ENCODE peak calls at places on chromosomes 16 and 17, in nine cellular contexts. W is HCT116, O is breast epithelium, Q is H1, B is vagina, N is transverse colon, U is stomach, F is esophagus muscularis mucosa, L is sigmoid colon. A is an unnamed sample.

GRCh38 chr16:12538667-12539081 is 265.0 kb downstream of the CPPED1 start:
- DNase-seq in W (no peak), O (no peak), Q (no peak), B (no peak), N (no peak), U (no peak), F (no peak), L (no peak), A (no peak)

GRCh38 chr17:67836205-67836987 is 11.1 kb downstream of the BPTF start:
- DNase-seq in W (no peak), O (no peak), Q (no peak), B (no peak), N (no peak), U (no peak), F (no peak), L (no peak), A (no peak)

GRCh38 chr16:58087209-58087913 is 41.8 kb downstream of the CFAP20 start:
- DNase-seq in W (no peak), O (no peak), Q (no peak), B (no peak), N (no peak), U (no peak), F (no peak), L (no peak), A (no peak)

GRCh38 chr17:12967962-12968361 is 49.9 kb downstream of the ELAC2 start:
- DNase-seq in W (no peak), O (no peak), Q (no peak), B (no peak), N (no peak), U (no peak), F (no peak), L (no peak), A (no peak)

GRCh38 chr16:85699628-85700027 is 10.9 kb upstream of the GINS2 start:
- DNase-seq in W (no peak), O (no peak), Q (no peak), B (no peak), N (no peak), U (no peak), F (no peak), L (no peak), A (no peak)

GRCh38 chr17:45405250-45406086 is 27.2 kb downstream of the ARHGAP27 start:
- DNase-seq in W (no peak), O (no peak), Q (peak), B (no peak), N (peak), U (no peak), F (no peak), L (no peak), A (no peak)

GRCh38 chr16:2001035-2001434 is 8.6 kb downstream of the ZNF598 start:
- DNase-seq in W (no peak), O (no peak), Q (no peak), B (no peak), N (no peak), U (no peak), F (no peak), L (no peak), A (no peak)

GRCh38 chr17:75394332-75394918 is 11.1 kb downstream of the GRB2 start:
- DNase-seq in W (no peak), O (no peak), Q (peak), B (no peak), N (no peak), U (no peak), F (no peak), L (no peak), A (no peak)

GRCh38 chr17:59427996-59428395 is 96.5 kb downstream of the YPEL2 start:
- DNase-seq in W (no peak), O (no peak), Q (no peak), B (no peak), N (no peak), U (no peak), F (no peak), L (peak), A (no peak)

GRCh38 chr17:73431401-73432205 is 119.8 kb upstream of the CDC42EP4 start:
- DNase-seq in W (no peak), O (no peak), Q (no peak), B (no peak), N (no peak), U (no peak), F (no peak), L (no peak), A (no peak)

GRCh38 chr17:77214743-77215142 is 74.0 kb downstream of the SEC14L1 start:
- DNase-seq in W (peak), O (no peak), Q (peak), B (no peak), N (peak), U (peak), F (no peak), L (peak), A (no peak)

GRCh38 chr16:50178397-50179018 is 25.4 kb downstream of the TENT4B start:
- DNase-seq in W (no peak), O (no peak), Q (no peak), B (no peak), N (no peak), U (no peak), F (no peak), L (no peak), A (no peak)

GRCh38 chr16:55703003-55704001 is 47.5 kb downstream of the SLC6A2 start:
- DNase-seq in W (peak), O (no peak), Q (no peak), B (no peak), N (no peak), U (no peak), F (no peak), L (no peak), A (no peak)

DNA sequence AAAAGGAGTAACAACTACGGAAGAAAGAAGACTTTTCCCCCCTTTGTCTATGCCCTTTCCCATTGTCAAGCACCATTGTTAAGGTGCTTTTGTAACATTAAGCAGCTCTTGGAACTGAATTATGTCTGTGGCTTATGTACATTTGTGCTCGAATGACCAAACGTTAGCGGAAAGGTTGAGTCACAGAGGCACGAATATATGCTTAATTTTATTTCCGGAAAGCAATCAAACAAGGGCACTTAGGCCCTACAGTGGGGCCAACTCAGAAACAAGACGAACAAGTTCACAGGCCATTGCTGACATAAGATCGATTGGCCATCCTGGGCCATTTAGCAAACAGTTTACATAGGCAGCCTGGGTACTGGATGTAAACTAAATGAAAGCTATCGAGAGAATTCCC is 109.6 kb downstream of the ANKFN1 start:
- DNase-seq in W (no peak), O (no peak), Q (no peak), B (no peak), N (no peak), U (peak), F (no peak), L (no peak), A (no peak)
- TF ChIP-seq CTCF in W (no peak), O (no peak), Q (no peak), B (no peak), N (no peak), U (no peak), F (no peak), L (no peak), A (no peak)

GRCh38 chr17:2796164-2797140 is at the start of gene RAP1GAP2:
- DNase-seq in W (no peak), O (no peak), Q (no peak), B (no peak), N (peak), U (peak), F (no peak), L (peak), A (peak)
- TF ChIP-seq POLR2AphosphoS5 in W (no peak), O (no peak), Q (no peak), B (no peak), N (no peak), U (no peak), F (no peak), L (no peak), A (no peak)

DNA sequence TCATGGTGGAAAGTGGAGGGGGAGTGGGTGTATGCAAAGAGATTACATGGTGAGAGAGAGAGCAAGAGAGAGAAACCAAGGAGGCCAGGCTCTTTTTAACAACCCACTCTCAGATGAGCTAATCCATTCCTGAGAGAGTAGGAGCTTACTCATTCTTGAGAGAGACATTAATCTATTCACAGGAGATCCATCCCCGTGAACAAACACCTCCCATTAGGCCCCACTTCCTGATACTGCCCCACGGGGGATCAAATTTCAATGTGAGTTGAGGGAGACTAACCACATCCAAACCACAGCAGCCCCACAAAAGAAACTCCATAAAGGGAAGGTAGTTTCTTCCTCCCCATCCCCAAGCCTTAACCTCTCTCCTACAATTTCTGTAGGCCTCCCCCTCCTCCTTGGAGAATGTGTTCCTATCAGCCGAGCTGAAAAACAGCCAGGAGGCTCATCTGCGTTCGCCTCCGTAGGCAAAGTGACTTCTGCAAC is 450.0 kb downstream of the NPIPA7 start:
- DNase-seq in W (no peak), O (no peak), Q (peak), B (no peak), N (no peak), U (no peak), F (no peak), L (no peak), A (no peak)
- TF ChIP-seq POLR2A in W (no peak), O (no peak), Q (no peak), B (no peak), N (no peak), U (no peak), F (no peak), L (no peak), A (no peak)

GRCh38 chr17:2030779-2031163 is 818 bp downstream of the DPH1 start:
- DNase-seq in W (peak), O (no peak), Q (no peak), B (no peak), N (peak), U (no peak), F (no peak), L (no peak), A (no peak)
- TF ChIP-seq CTCF in W (peak), O (no peak), Q (peak), B (peak), N (peak), U (no peak), F (no peak), L (no peak), A (peak)

DNA sequence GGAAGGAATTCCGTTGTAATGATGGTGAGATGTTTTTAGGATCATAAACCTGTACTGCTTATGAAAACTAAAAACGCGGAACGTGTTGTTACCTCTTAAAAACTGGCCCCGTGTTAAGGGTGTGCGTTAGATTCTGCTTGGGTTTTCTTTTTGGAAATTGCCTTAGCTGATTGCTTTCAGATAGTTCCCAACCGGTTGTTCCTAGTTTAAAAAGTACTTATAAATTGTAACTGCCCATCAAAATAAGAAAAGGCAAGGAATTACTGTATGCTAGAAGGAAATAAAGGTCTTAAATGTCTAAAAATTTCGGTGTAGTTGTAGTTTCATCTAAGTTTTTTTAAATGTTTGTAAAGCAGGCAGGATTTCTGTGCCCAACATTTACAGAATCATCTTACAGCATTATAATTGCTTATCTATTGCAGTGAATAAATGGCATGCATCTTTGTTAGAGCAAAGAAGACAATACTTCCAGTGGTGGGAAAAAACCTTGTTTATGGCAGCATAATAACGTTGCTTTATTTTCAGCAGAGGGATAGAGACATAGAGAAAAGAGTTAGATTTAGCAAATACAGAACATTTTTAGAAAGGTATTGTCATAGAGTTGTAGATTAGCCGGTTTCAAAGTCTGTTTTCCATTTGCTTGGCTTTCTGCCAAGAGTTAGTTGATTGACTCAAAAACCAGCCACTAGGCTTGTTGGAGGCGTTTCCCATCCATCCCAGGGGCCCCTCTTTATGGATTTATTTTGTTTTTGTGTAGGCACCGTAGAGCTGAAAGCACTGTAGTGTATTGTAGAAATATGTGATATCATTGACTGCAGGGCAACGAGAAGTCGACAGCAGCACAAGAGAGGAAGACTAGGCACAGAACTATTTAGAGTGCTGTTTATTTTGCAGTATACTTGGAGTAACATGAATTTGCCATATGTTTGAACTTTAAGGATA is 1.7 kb downstream of the PPM1D start:
- DNase-seq in W (peak), O (no peak), Q (peak), B (no peak), N (peak), U (peak), F (no peak), L (peak), A (no peak)
- TF ChIP-seq POLR2AphosphoS5 in W (peak), O (no peak), Q (no peak), B (peak), N (peak), U (no peak), F (peak), L (peak), A (no peak)

A was measured in suprapubic skin.